ENCODE peak calls at places on chromosomes 4 and X, in four cellular contexts. S is A549, X is kidney, K is suprapubic skin. C is an unnamed sample.

GRCh38 chrX:56279869-56280268 is 47.7 kb downstream of the KLF8 start:
- DNase-seq in S (no peak), X (no peak), K (no peak), C (no peak)

GRCh38 chr4:128974203-128974602 is 119.1 kb downstream of the SCLT1 start:
- DNase-seq in S (no peak), X (no peak), K (no peak), C (no peak)

GRCh38 chr4:110442309-110442708 is 33.6 kb upstream of the ENPEP start:
- DNase-seq in K (no peak), S (no peak), X (no peak), C (no peak)

GRCh38 chrX:68807818-68808217 is 21.0 kb upstream of the EFNB1 start:
- DNase-seq in K (no peak), X (no peak), S (peak; percentile 10), C (no peak)

GRCh38 chrX:112614640-112615039 is 65.1 kb downstream of the LHFPL1 start:
- DNase-seq in X (no peak), S (no peak), K (no peak), C (no peak)

GRCh38 chr4:1244978-1245471 is 3.9 kb downstream of the CTBP1 start:
- DNase-seq in K (peak; percentile 78), S (no peak), X (no peak), C (peak; percentile 68)

GRCh38 chr4:122508083-122508482 is 51.6 kb upstream of the IL2 start:
- DNase-seq in X (no peak), S (no peak), K (no peak), C (no peak)

GRCh38 chrX:46788902-46789301 is 30.0 kb upstream of the SLC9A7 start:
- DNase-seq in K (no peak), X (no peak), S (no peak), C (no peak)

GRCh38 chr4:10158355-10158942 is 41.9 kb upstream of the WDR1 start:
- DNase-seq in X (no peak), K (no peak), S (no peak), C (no peak)

GRCh38 chr4:99202094-99202493 is 17.0 kb downstream of the ADH6 start:
- DNase-seq in X (no peak), S (no peak), K (no peak), C (no peak)

GRCh38 chr4:14399919-14400706 is 602.2 kb upstream of the CPEB2 start:
- DNase-seq in K (no peak), S (no peak), X (no peak), C (no peak)

GRCh38 chr4:114136067-114136466 is 156.6 kb upstream of the ARSJ start:
- DNase-seq in K (no peak), S (no peak), X (no peak), C (no peak)

GRCh38 chr4:152408514-152409327 is 127.2 kb downstream of the FBXW7 start:
- DNase-seq in X (no peak), S (peak; percentile 5), K (no peak), C (no peak)

GRCh38 chr4:19262467-19262866 is 989.2 kb upstream of the SLIT2 start:
- DNase-seq in X (no peak), S (no peak), K (no peak), C (no peak)

GRCh38 chr4:56739104-56739777 is 58.1 kb upstream of the HOPX start:
- DNase-seq in X (no peak), S (no peak), K (no peak), C (no peak)

GRCh38 chr4:93237526-93237925 is 591.0 kb upstream of the ATOH1 start:
- DNase-seq in K (no peak), X (no peak), S (no peak), C (no peak)

GRCh38 chr4:56235714-56236113 is 151.6 kb downstream of the AASDH start:
- DNase-seq in X (no peak), S (no peak), K (no peak), C (no peak)

GRCh38 chr4:145340071-145340695 is 141.5 kb upstream of the SMAD1 start:
- DNase-seq in X (no peak), K (no peak), S (no peak), C (no peak)

GRCh38 chr4:35229021-35229420 is 1015.3 kb downstream of the ARAP2 start:
- DNase-seq in X (no peak), K (no peak), S (no peak), C (no peak)

GRCh38 chr4:25814323-25814722 is 48.5 kb downstream of the SEL1L3 start:
- DNase-seq in S (peak; percentile 17), X (no peak), K (no peak), C (no peak)

GRCh38 chr4:99826016-99826415 is 9.4 kb downstream of the DAPP1 start:
- DNase-seq in X (no peak), S (no peak), K (no peak), C (no peak)

GRCh38 chrX:71870337-71871098 is 40.1 kb upstream of the NHSL2 start:
- DNase-seq in S (peak; percentile 16), K (no peak), X (no peak), C (no peak)

GRCh38 chrX:94123062-94123461 is 449.1 kb downstream of the FAM133A start:
- DNase-seq in S (no peak), K (no peak), X (no peak), C (no peak)

GRCh38 chr4:139420652-139421051 is 33.3 kb upstream of the RAB33B start:
- DNase-seq in K (no peak), X (no peak), S (no peak), C (no peak)

GRCh38 chr4:73964862-73965611 is 16.8 kb downstream of the PF4 start:
- DNase-seq in S (no peak), X (no peak), K (no peak), C (no peak)

GRCh38 chr4:74692973-74693372 is 101.3 kb downstream of the BTC start:
- DNase-seq in S (no peak), K (no peak), X (no peak), C (no peak)

GRCh38 chr4:78527103-78527502 is 24.5 kb upstream of the ANXA3 start:
- DNase-seq in S (no peak), X (no peak), K (no peak), C (no peak)

GRCh38 chr4:172705565-172705964 is 463.0 kb upstream of the GALNT7 start:
- DNase-seq in K (no peak), X (no peak), S (no peak), C (no peak)

GRCh38 chr4:6381571-6382123 is 90.8 kb downstream of the PPP2R2C start:
- DNase-seq in X (peak; percentile 33), S (no peak), K (no peak), C (no peak)

GRCh38 chrX:19514791-19515614 is at the start of gene MAP3K15:
- DNase-seq in X (peak; percentile 70), K (no peak), S (peak; percentile 66), C (no peak)

GRCh38 chr4:16120720-16121119 is 36.9 kb upstream of the PROM1 start:
- DNase-seq in X (no peak), K (no peak), S (no peak), C (no peak)

GRCh38 chr4:182649698-182650477 is 267.3 kb downstream of the DCTD start:
- DNase-seq in S (no peak), X (no peak), K (no peak), C (no peak)

GRCh38 chr4:182645511-182645910 is 271.7 kb downstream of the DCTD start:
- DNase-seq in S (no peak), K (no peak), X (no peak), C (no peak)

GRCh38 chr4:182644326-182645050 is 272.7 kb downstream of the DCTD start:
- DNase-seq in S (no peak), X (no peak), K (no peak), C (no peak)

GRCh38 chr4:182648766-182649165 is 268.4 kb downstream of the DCTD start:
- DNase-seq in X (no peak), K (no peak), S (no peak), C (no peak)

DNA sequence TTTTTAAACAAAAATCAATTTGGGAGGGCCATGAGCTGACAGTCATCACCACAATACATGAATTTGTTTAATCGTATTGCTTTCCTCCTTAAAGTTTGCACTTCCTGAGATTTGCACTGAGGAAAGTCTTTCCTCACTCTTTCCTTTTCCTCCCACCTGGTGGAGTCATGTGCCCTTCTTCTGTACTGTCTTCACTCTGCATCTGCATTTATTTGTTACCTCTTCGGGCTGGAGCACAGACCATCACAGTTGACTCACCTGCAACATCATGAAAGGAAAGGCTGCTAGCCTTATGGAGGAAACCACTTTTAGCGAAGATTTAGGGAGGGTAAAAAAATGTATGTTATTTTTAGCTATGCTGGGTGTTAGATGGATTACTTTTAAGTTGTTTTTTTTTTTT is 269.3 kb downstream of the DCTD start:
- DNase-seq in S (no peak), K (no peak), X (no peak), C (no peak)
- H3K27ac ChIP-seq in S (no peak overlapping the region), K (no peak overlapping the region), X (no peak overlapping the region), C (no peak overlapping the region)

GRCh38 chr4:76791479-76791878 is 106.5 kb downstream of the SOWAHB start:
- DNase-seq in K (no peak), X (no peak), S (no peak), C (no peak)
- TF ChIP-seq CTCF in K (no peak), X (no peak), S (no peak), C (no peak)

DNA sequence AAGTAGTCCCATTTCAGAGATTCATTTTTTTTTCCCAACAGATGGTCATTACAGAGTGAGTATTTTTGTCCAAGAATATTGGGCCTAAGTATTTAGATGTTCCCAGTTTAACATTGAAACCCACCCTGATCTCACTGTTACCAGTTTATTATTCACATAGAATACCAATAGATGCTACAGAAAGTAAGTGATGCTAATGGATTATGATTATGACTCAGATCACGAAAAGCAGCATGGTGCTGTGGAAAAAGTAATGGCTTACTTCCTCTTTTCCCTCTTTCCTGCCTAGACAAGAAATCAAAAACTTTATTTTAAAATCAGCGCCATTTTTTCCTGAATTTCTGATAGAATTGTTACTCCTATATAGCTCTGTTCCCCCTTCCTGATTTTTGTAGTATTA is 51.9 kb downstream of the GSPT2 start:
- DNase-seq in X (no peak), S (no peak), K (no peak), C (no peak)
- H3K4me3 ChIP-seq in X (no peak overlapping the region), S (no peak overlapping the region), K (no peak overlapping the region), C (no peak overlapping the region)

GRCh38 chr4:2750719-2751605 is 5.2 kb downstream of the TNIP2 start:
- DNase-seq in X (peak; percentile 43), S (no peak), K (no peak), C (no peak)
- H3K27ac ChIP-seq in X (no peak overlapping the region), S (no peak overlapping the region), K (no peak overlapping the region), C (no peak overlapping the region)

DNA sequence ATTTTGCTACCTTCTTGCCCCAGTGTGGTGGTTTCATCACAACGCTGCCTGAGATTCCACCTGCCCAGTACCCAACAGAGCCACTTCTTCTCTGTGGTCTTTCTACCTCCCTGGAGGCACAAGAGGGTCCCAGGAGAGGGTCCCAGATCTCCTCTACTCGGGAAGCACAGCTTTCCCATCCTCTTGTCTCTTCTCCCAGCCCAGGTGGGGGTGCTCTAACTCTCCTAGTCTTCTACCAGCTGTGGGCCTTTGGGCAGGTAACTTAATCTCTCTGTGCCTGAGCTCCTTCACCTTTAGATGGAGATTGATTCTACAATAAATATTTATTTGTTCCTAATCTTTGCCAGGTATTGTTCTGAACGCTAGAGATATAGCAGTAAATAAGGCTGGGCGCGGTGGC is 1.8 kb upstream of the HPGDS start:
- DNase-seq in X (no peak), K (no peak), S (no peak), C (no peak)
- TF ChIP-seq CTCF in X (no peak), K (no peak), S (no peak), C (no peak)

C was measured in coronary artery.